ENCODE peak calls at places on chromosomes 12 and 14, in seven cellular contexts. C is amygdala, U is Calu3, L is RPMI7951, F is cardiac fibroblast, D is breast epithelium, V is colonic mucosa. A is an unnamed sample.

GRCh38 chr12:124603143-124603542 is 35.7 kb upstream of the NCOR2 start:
- DNase-seq in C (no peak), U (no peak), L (no peak), F (no peak), D (no peak), V (no peak), A (no peak)

GRCh38 chr14:23299558-23299957 is 3.1 kb downstream of the PPP1R3E start:
- DNase-seq in C (no peak), U (no peak), L (peak; percentile 60), F (peak; percentile 81), D (no peak), V (no peak), A (peak; percentile 45)

GRCh38 chr12:15346488-15346887 is 24.2 kb downstream of the PTPRO start:
- DNase-seq in C (no peak), U (no peak), L (no peak), F (no peak), D (no peak), V (no peak), A (no peak)

GRCh38 chr14:55780156-55780946 is 200.3 kb downstream of the KTN1 start:
- DNase-seq in C (no peak), U (peak; percentile 85), L (no peak), F (peak; percentile 97), D (no peak), V (no peak), A (no peak)

GRCh38 chr12:80186727-80187217 is 87.4 kb downstream of the OTOGL start:
- DNase-seq in C (no peak), U (peak; percentile 72), L (peak; percentile 91), F (peak; percentile 97), D (no peak), V (peak; percentile 54), A (peak; percentile 34)

GRCh38 chr14:81211844-81212243 is 8.9 kb downstream of the GTF2A1 start:
- DNase-seq in C (no peak), U (peak; percentile 17), L (peak; percentile 7), F (peak; percentile 38), D (no peak), V (no peak), A (no peak)

GRCh38 chr12:123367511-123367910 is 2.9 kb upstream of the SBNO1 start:
- DNase-seq in C (no peak), U (no peak), L (no peak), F (no peak), D (no peak), V (no peak), A (no peak)

GRCh38 chr14:98607341-98607910 is 664.6 kb downstream of the BCL11B start:
- DNase-seq in C (no peak), U (no peak), L (no peak), F (no peak), D (no peak), V (no peak), A (no peak)

GRCh38 chr14:65361920-65362319 is 50.6 kb upstream of the FUT8 start:
- DNase-seq in C (no peak), U (no peak), L (no peak), F (peak; percentile 91), D (no peak), V (no peak), A (no peak)

GRCh38 chr12:66066071-66066928 is 64.2 kb downstream of the LLPH start:
- DNase-seq in C (no peak), U (peak; percentile 44), L (peak; percentile 93), F (peak; percentile 48), D (no peak), V (no peak), A (no peak)

GRCh38 chr12:15757553-15758255 is 31.5 kb downstream of the EPS8 start:
- DNase-seq in C (no peak), U (peak; percentile 66), L (peak; percentile 92), F (peak; percentile 81), D (no peak), V (no peak), A (no peak)

GRCh38 chr14:75636100-75636692 is 24.5 kb downstream of the ERG28 start:
- DNase-seq in C (peak; percentile 45), U (no peak), L (peak; percentile 85), F (peak; percentile 54), D (no peak), V (no peak), A (no peak)

GRCh38 chr12:124451637-124452243 is 115.7 kb downstream of the NCOR2 start:
- DNase-seq in C (no peak), U (no peak), L (no peak), F (no peak), D (no peak), V (no peak), A (no peak)

GRCh38 chr14:53890611-53891091 is 66.0 kb downstream of the BMP4 start:
- DNase-seq in C (no peak), U (no peak), L (peak; percentile 49), F (no peak), D (no peak), V (no peak), A (no peak)

GRCh38 chr14:63302135-63302534 is 16.6 kb downstream of the GPHB5 start:
- DNase-seq in C (no peak), U (no peak), L (no peak), F (no peak), D (no peak), V (no peak), A (no peak)

GRCh38 chr14:91154851-91155625 is 41.2 kb downstream of the DGLUCY start:
- DNase-seq in C (no peak), U (peak; percentile 25), L (peak; percentile 61), F (peak; percentile 73), D (peak; percentile 60), V (peak; percentile 96), A (no peak)

GRCh38 chr12:601976-602699 is 61.1 kb downstream of the NINJ2 start:
- DNase-seq in C (no peak), U (no peak), L (no peak), F (no peak), D (no peak), V (no peak), A (no peak)

GRCh38 chr14:22221508-22221907 is 367.5 kb downstream of the DAD1 start:
- DNase-seq in C (no peak), U (peak; percentile 14), L (peak; percentile 8), F (peak; percentile 1), D (no peak), V (no peak), A (peak; percentile 14)

GRCh38 chr14:93008381-93008780 is 85.4 kb downstream of the CHGA start:
- DNase-seq in C (no peak), U (no peak), L (peak; percentile 63), F (peak; percentile 72), D (no peak), V (no peak), A (no peak)

GRCh38 chr14:100296106-100296651 is 10.1 kb downstream of the SLC25A29 start:
- DNase-seq in C (no peak), U (no peak), L (no peak), F (no peak), D (no peak), V (no peak), A (no peak)

GRCh38 chr12:68240975-68241374 is 12.4 kb downstream of the IL22 start:
- DNase-seq in C (no peak), U (no peak), L (peak; percentile 68), F (peak; percentile 48), D (no peak), V (no peak), A (no peak)